ENCODE peak calls at places on chromosomes 3 and 15, in six cellular contexts. One of them, this sample, is unnamed.
A peak's percentile ranks its signal among the peaks of the same experiment; 100 is the strongest.

GRCh38 chr3:184611606-184612304 is 50.2 kb downstream of the EPHB3 start:
- DNase-seq in HCT116: no peak
- DNase-seq in GM12878: no peak
- DNase-seq in Panc1: no peak
- DNase-seq in SK-N-SH: no peak
- DNase-seq in HepG2: no peak
- DNase-seq in this sample: no peak

GRCh38 chr15:70596354-70597055 is 166.9 kb downstream of the UACA start:
- DNase-seq in HCT116: peak; percentile 71
- DNase-seq in GM12878: no peak
- DNase-seq in SK-N-SH: no peak
- DNase-seq in HepG2: peak; percentile 89
- DNase-seq in Panc1: peak; percentile 20
- DNase-seq in this sample: no peak

GRCh38 chr3:95036526-95037021 is 973.7 kb downstream of the NSUN3 start:
- DNase-seq in Panc1: no peak
- DNase-seq in SK-N-SH: no peak
- DNase-seq in HepG2: no peak
- DNase-seq in GM12878: no peak
- DNase-seq in HCT116: no peak
- DNase-seq in this sample: no peak

GRCh38 chr3:72186485-72186864 is 401.5 kb upstream of the PROK2 start:
- DNase-seq in SK-N-SH: no peak
- DNase-seq in HepG2: no peak
- DNase-seq in GM12878: no peak
- DNase-seq in HCT116: no peak
- DNase-seq in Panc1: no peak
- DNase-seq in this sample: no peak

GRCh38 chr3:45762647-45763330 is 33.5 kb downstream of the SLC6A20 start:
- DNase-seq in SK-N-SH: no peak
- DNase-seq in HCT116: no peak
- DNase-seq in HepG2: no peak
- DNase-seq in Panc1: no peak
- DNase-seq in GM12878: no peak
- DNase-seq in this sample: no peak

GRCh38 chr3:52144034-52144795 is 10.0 kb downstream of the POC1A start:
- DNase-seq in SK-N-SH: peak; percentile 92
- DNase-seq in HepG2: peak; percentile 58
- DNase-seq in HCT116: peak; percentile 34
- DNase-seq in Panc1: peak; percentile 30
- DNase-seq in GM12878: no peak
- DNase-seq in this sample: peak; percentile 86

GRCh38 chr15:75235051-75235673 is 23.0 kb upstream of the GOLGA6C start:
- DNase-seq in SK-N-SH: no peak
- DNase-seq in Panc1: no peak
- DNase-seq in GM12878: no peak
- DNase-seq in HepG2: no peak
- DNase-seq in HCT116: no peak
- DNase-seq in this sample: no peak

GRCh38 chr3:67946446-67946845 is 292.0 kb upstream of the SUCLG2 start:
- DNase-seq in SK-N-SH: no peak
- DNase-seq in HCT116: no peak
- DNase-seq in GM12878: no peak
- DNase-seq in Panc1: no peak
- DNase-seq in HepG2: no peak
- DNase-seq in this sample: no peak

GRCh38 chr15:70266412-70267089 is 168.8 kb upstream of the TLE3 start:
- DNase-seq in SK-N-SH: no peak
- DNase-seq in GM12878: no peak
- DNase-seq in HepG2: no peak
- DNase-seq in Panc1: no peak
- DNase-seq in HCT116: no peak
- DNase-seq in this sample: no peak

GRCh38 chr3:195087321-195087720 is 183.6 kb downstream of the XXYLT1 start:
- DNase-seq in HCT116: no peak
- DNase-seq in GM12878: no peak
- DNase-seq in SK-N-SH: no peak
- DNase-seq in HepG2: no peak
- DNase-seq in Panc1: no peak
- DNase-seq in this sample: no peak

GRCh38 chr3:51145811-51146585 is 239.1 kb upstream of the MANF start:
- DNase-seq in SK-N-SH: no peak
- DNase-seq in GM12878: no peak
- DNase-seq in HCT116: no peak
- DNase-seq in Panc1: no peak
- DNase-seq in HepG2: no peak
- DNase-seq in this sample: no peak

GRCh38 chr3:110069641-110070538 is 732.5 kb upstream of the DPPA4 start:
- DNase-seq in HCT116: no peak
- DNase-seq in Panc1: no peak
- DNase-seq in HepG2: no peak
- DNase-seq in GM12878: no peak
- DNase-seq in SK-N-SH: no peak
- DNase-seq in this sample: no peak

GRCh38 chr3:29453278-29453961 is 172.5 kb downstream of the RBMS3 start:
- DNase-seq in HCT116: no peak
- DNase-seq in Panc1: no peak
- DNase-seq in GM12878: no peak
- DNase-seq in SK-N-SH: peak; percentile 55
- DNase-seq in HepG2: no peak
- DNase-seq in this sample: no peak

GRCh38 chr3:58322793-58323192 is 9.9 kb upstream of the PXK start:
- DNase-seq in HepG2: peak; percentile 54
- DNase-seq in Panc1: no peak
- DNase-seq in HCT116: no peak
- DNase-seq in GM12878: no peak
- DNase-seq in SK-N-SH: no peak
- DNase-seq in this sample: no peak

GRCh38 chr3:58323795-58324674 is 8.7 kb upstream of the PXK start:
- DNase-seq in GM12878: no peak
- DNase-seq in HepG2: no peak
- DNase-seq in Panc1: no peak
- DNase-seq in SK-N-SH: no peak
- DNase-seq in HCT116: no peak
- DNase-seq in this sample: peak; percentile 46

GRCh38 chr3:58326267-58326932 is 6.3 kb upstream of the PXK start:
- DNase-seq in SK-N-SH: no peak
- DNase-seq in HCT116: no peak
- DNase-seq in HepG2: no peak
- DNase-seq in Panc1: no peak
- DNase-seq in GM12878: no peak
- DNase-seq in this sample: peak; percentile 36

GRCh38 chr3:58324675-58325390 is 7.9 kb upstream of the PXK start:
- DNase-seq in HepG2: no peak
- DNase-seq in HCT116: no peak
- DNase-seq in Panc1: no peak
- DNase-seq in GM12878: no peak
- DNase-seq in SK-N-SH: no peak
- DNase-seq in this sample: no peak

GRCh38 chr3:58325525-58325992 is 7.1 kb upstream of the PXK start:
- DNase-seq in HCT116: no peak
- DNase-seq in GM12878: no peak
- DNase-seq in SK-N-SH: no peak
- DNase-seq in Panc1: no peak
- DNase-seq in HepG2: peak; percentile 60
- DNase-seq in this sample: no peak
- TF ChIP-seq SIN3A in HCT116: no peak
- TF ChIP-seq SIN3A in GM12878: no peak
- TF ChIP-seq SIN3A in SK-N-SH: no peak
- TF ChIP-seq SIN3A in Panc1: no peak
- TF ChIP-seq SIN3A in HepG2: no peak
- TF ChIP-seq SIN3A in this sample: no peak

GRCh38 chr15:90184119-90184785 is 16.9 kb upstream of the SEMA4B start:
- DNase-seq in GM12878: peak; percentile 76
- DNase-seq in HepG2: peak; percentile 24
- DNase-seq in HCT116: peak; percentile 71
- DNase-seq in SK-N-SH: no peak
- DNase-seq in Panc1: no peak
- DNase-seq in this sample: peak; percentile 84
- TF ChIP-seq SIN3A in GM12878: no peak
- TF ChIP-seq SIN3A in HepG2: peak; percentile 26
- TF ChIP-seq SIN3A in HCT116: no peak
- TF ChIP-seq SIN3A in SK-N-SH: no peak
- TF ChIP-seq SIN3A in Panc1: no peak
- TF ChIP-seq SIN3A in this sample: no peak

GRCh38 chr15:72133211-72133610 is 15.0 kb downstream of the SENP8 start:
- DNase-seq in Panc1: no peak
- DNase-seq in HepG2: no peak
- DNase-seq in SK-N-SH: no peak
- DNase-seq in HCT116: no peak
- DNase-seq in GM12878: no peak
- DNase-seq in this sample: no peak
- TF ChIP-seq SIN3A in Panc1: no peak
- TF ChIP-seq SIN3A in HepG2: no peak
- TF ChIP-seq SIN3A in SK-N-SH: no peak
- TF ChIP-seq SIN3A in HCT116: no peak
- TF ChIP-seq SIN3A in GM12878: no peak
- TF ChIP-seq SIN3A in this sample: no peak

GRCh38 chr15:65902373-65902772 is 33.1 kb downstream of the RAB11A start:
- DNase-seq in HCT116: peak; percentile 65
- DNase-seq in Panc1: no peak
- DNase-seq in SK-N-SH: no peak
- DNase-seq in HepG2: peak; percentile 23
- DNase-seq in GM12878: peak; percentile 57
- DNase-seq in this sample: peak; percentile 72
- TF ChIP-seq SIN3A in HCT116: peak; percentile 50
- TF ChIP-seq SIN3A in Panc1: no peak
- TF ChIP-seq SIN3A in SK-N-SH: no peak
- TF ChIP-seq SIN3A in HepG2: no peak
- TF ChIP-seq SIN3A in GM12878: no peak
- TF ChIP-seq SIN3A in this sample: no peak

This sample was measured in K562.